ENCODE peak calls at places on chromosomes 7 and 10, in five cellular contexts. One of them, this sample, is unnamed. For H3K4me1, the result is how much of the 10 kb centered on the place peaks cover.

GRCh38 chr10:115849197-115849596 is 423.8 kb downstream of the GFRA1 start:
- DNase-seq in body of pancreas: no peak
- DNase-seq in testis: no peak
- DNase-seq in prostate gland: no peak
- DNase-seq in ovary: no peak
- DNase-seq in this sample: no peak

GRCh38 chr10:23780331-23780730 is 341.5 kb downstream of the OTUD1 start:
- DNase-seq in body of pancreas: no peak
- DNase-seq in testis: no peak
- DNase-seq in prostate gland: no peak
- DNase-seq in ovary: no peak
- DNase-seq in this sample: no peak

GRCh38 chr10:43208147-43209063 is 58.5 kb downstream of the RASGEF1A start:
- DNase-seq in body of pancreas: peak
- DNase-seq in testis: no peak
- DNase-seq in prostate gland: no peak
- DNase-seq in ovary: no peak
- DNase-seq in this sample: peak

GRCh38 chr10:71382757-71383156 is 14.0 kb upstream of the CDH23 start:
- DNase-seq in body of pancreas: no peak
- DNase-seq in testis: no peak
- DNase-seq in prostate gland: no peak
- DNase-seq in ovary: no peak
- DNase-seq in this sample: no peak

GRCh38 chr7:106346678-106347217 is 62.0 kb upstream of the NAMPT start:
- DNase-seq in body of pancreas: no peak
- DNase-seq in testis: no peak
- DNase-seq in prostate gland: no peak
- DNase-seq in ovary: no peak
- DNase-seq in this sample: no peak

GRCh38 chr10:97427571-97428179 is 1.7 kb downstream of the PGAM1 start:
- DNase-seq in body of pancreas: peak
- DNase-seq in testis: peak
- DNase-seq in prostate gland: peak
- DNase-seq in ovary: no peak
- DNase-seq in this sample: peak

GRCh38 chr10:46520941-46521340 is 35.5 kb downstream of the GPRIN2 start:
- DNase-seq in body of pancreas: no peak
- DNase-seq in testis: no peak
- DNase-seq in prostate gland: no peak
- DNase-seq in ovary: peak
- DNase-seq in this sample: no peak

GRCh38 chr10:112235920-112236319 is 47.3 kb upstream of the TECTB start:
- DNase-seq in body of pancreas: no peak
- DNase-seq in testis: no peak
- DNase-seq in prostate gland: no peak
- DNase-seq in ovary: no peak
- DNase-seq in this sample: no peak

GRCh38 chr10:87531908-87532622 is 27.4 kb downstream of the MINPP1 start:
- DNase-seq in body of pancreas: no peak
- DNase-seq in testis: peak
- DNase-seq in prostate gland: no peak
- DNase-seq in ovary: peak
- DNase-seq in this sample: no peak

GRCh38 chr10:75530337-75530736 is 98.9 kb downstream of the LRMDA start:
- DNase-seq in body of pancreas: no peak
- DNase-seq in testis: no peak
- DNase-seq in prostate gland: no peak
- DNase-seq in ovary: no peak
- DNase-seq in this sample: peak

GRCh38 chr10:26556756-26557640 is 118.9 kb downstream of the APBB1IP start:
- DNase-seq in body of pancreas: peak
- DNase-seq in testis: peak
- DNase-seq in prostate gland: no peak
- DNase-seq in ovary: no peak
- DNase-seq in this sample: peak

GRCh38 chr7:155811895-155812761 is at the start of gene SHH:
- DNase-seq in body of pancreas: no peak
- DNase-seq in testis: no peak
- DNase-seq in prostate gland: no peak
- DNase-seq in ovary: no peak
- DNase-seq in this sample: no peak

GRCh38 chr10:116771101-116771705 is 28.8 kb upstream of the HSPA12A start:
- DNase-seq in body of pancreas: peak
- DNase-seq in testis: peak
- DNase-seq in prostate gland: no peak
- DNase-seq in ovary: peak
- DNase-seq in this sample: peak

GRCh38 chr7:50347693-50348092 is 43.2 kb downstream of the IKZF1 start:
- DNase-seq in body of pancreas: no peak
- DNase-seq in testis: no peak
- DNase-seq in prostate gland: no peak
- DNase-seq in ovary: no peak
- DNase-seq in this sample: no peak

GRCh38 chr10:70378122-70378521 is 4.3 kb downstream of the LRRC20 start:
- DNase-seq in body of pancreas: no peak
- DNase-seq in testis: no peak
- DNase-seq in prostate gland: peak
- DNase-seq in ovary: no peak
- DNase-seq in this sample: no peak

GRCh38 chr10:121316432-121316831 is 281.8 kb downstream of the FGFR2 start:
- DNase-seq in body of pancreas: no peak
- DNase-seq in testis: no peak
- DNase-seq in prostate gland: no peak
- DNase-seq in ovary: no peak
- DNase-seq in this sample: no peak

GRCh38 chr7:77453531-77453930 is 37.4 kb upstream of the GSAP start:
- DNase-seq in body of pancreas: no peak
- DNase-seq in testis: no peak
- DNase-seq in prostate gland: peak
- DNase-seq in ovary: no peak
- DNase-seq in this sample: no peak

GRCh38 chr7:37145682-37146081 is 303.0 kb downstream of the ELMO1 start:
- DNase-seq in body of pancreas: no peak
- DNase-seq in testis: no peak
- DNase-seq in prostate gland: no peak
- DNase-seq in ovary: no peak
- DNase-seq in this sample: no peak

GRCh38 chr10:77828376-77828775 is 98.2 kb downstream of the DLG5 start:
- DNase-seq in body of pancreas: no peak
- DNase-seq in testis: no peak
- DNase-seq in prostate gland: no peak
- DNase-seq in ovary: no peak
- DNase-seq in this sample: no peak

GRCh38 chr7:106187613-106188350 is 75.7 kb upstream of the SYPL1 start:
- DNase-seq in body of pancreas: no peak
- DNase-seq in testis: no peak
- DNase-seq in prostate gland: no peak
- DNase-seq in ovary: no peak
- DNase-seq in this sample: no peak

GRCh38 chr10:119516381-119517234 is 25.9 kb downstream of the RGS10 start:
- DNase-seq in body of pancreas: no peak
- DNase-seq in testis: no peak
- DNase-seq in prostate gland: no peak
- DNase-seq in ovary: no peak
- DNase-seq in this sample: no peak
- H3K4me1 ChIP-seq in body of pancreas: under half
- H3K4me1 ChIP-seq in testis: under half
- H3K4me1 ChIP-seq in prostate gland: under half
- H3K4me1 ChIP-seq in ovary: under half
- H3K4me1 ChIP-seq in this sample: under half

GRCh38 chr7:34084651-34085050 is 179.3 kb downstream of the BMPER start:
- DNase-seq in body of pancreas: no peak
- DNase-seq in testis: no peak
- DNase-seq in prostate gland: no peak
- DNase-seq in ovary: no peak
- DNase-seq in this sample: no peak
- H3K4me1 ChIP-seq in body of pancreas: under half
- H3K4me1 ChIP-seq in testis: under half
- H3K4me1 ChIP-seq in prostate gland: under half
- H3K4me1 ChIP-seq in ovary: under half
- H3K4me1 ChIP-seq in this sample: under half

GRCh38 chr10:45439873-45440272 is 65.9 kb downstream of the ALOX5 start:
- DNase-seq in body of pancreas: no peak
- DNase-seq in testis: no peak
- DNase-seq in prostate gland: no peak
- DNase-seq in ovary: no peak
- DNase-seq in this sample: no peak
- H3K4me1 ChIP-seq in body of pancreas: under half
- H3K4me1 ChIP-seq in testis: under half
- H3K4me1 ChIP-seq in prostate gland: under half
- H3K4me1 ChIP-seq in ovary: under half
- H3K4me1 ChIP-seq in this sample: under half

DNA sequence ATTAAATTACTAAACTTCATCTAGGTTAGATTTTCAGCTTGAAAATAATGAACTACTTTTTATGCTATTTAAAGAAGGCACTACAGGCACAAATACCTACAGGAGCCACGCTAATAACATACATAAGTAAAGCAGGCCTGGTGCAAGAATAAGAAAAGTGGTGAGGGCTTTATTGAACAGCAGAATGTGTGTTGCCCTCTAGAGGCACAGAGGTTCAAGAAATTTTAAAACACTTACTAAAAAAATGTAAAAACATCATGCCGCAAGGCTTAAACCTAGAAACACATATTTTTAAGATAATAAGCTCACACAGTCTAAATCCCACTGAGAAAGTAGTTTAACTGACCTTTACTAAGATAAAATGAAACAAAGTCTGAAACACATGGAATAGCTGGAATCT is 20.3 kb downstream of the CACUL1 start:
- DNase-seq in body of pancreas: no peak
- DNase-seq in testis: no peak
- DNase-seq in prostate gland: no peak
- DNase-seq in ovary: no peak
- DNase-seq in this sample: no peak
- H3K4me1 ChIP-seq in body of pancreas: half or more
- H3K4me1 ChIP-seq in testis: under half
- H3K4me1 ChIP-seq in prostate gland: under half
- H3K4me1 ChIP-seq in ovary: under half
- H3K4me1 ChIP-seq in this sample: under half

GRCh38 chr7:69717221-69717620 is 118.9 kb downstream of the AUTS2 start:
- DNase-seq in body of pancreas: no peak
- DNase-seq in testis: no peak
- DNase-seq in prostate gland: no peak
- DNase-seq in ovary: no peak
- DNase-seq in this sample: peak

GRCh38 chr7:69710773-69711445 is 112.6 kb downstream of the AUTS2 start:
- DNase-seq in body of pancreas: no peak
- DNase-seq in testis: no peak
- DNase-seq in prostate gland: no peak
- DNase-seq in ovary: no peak
- DNase-seq in this sample: no peak

DNA sequence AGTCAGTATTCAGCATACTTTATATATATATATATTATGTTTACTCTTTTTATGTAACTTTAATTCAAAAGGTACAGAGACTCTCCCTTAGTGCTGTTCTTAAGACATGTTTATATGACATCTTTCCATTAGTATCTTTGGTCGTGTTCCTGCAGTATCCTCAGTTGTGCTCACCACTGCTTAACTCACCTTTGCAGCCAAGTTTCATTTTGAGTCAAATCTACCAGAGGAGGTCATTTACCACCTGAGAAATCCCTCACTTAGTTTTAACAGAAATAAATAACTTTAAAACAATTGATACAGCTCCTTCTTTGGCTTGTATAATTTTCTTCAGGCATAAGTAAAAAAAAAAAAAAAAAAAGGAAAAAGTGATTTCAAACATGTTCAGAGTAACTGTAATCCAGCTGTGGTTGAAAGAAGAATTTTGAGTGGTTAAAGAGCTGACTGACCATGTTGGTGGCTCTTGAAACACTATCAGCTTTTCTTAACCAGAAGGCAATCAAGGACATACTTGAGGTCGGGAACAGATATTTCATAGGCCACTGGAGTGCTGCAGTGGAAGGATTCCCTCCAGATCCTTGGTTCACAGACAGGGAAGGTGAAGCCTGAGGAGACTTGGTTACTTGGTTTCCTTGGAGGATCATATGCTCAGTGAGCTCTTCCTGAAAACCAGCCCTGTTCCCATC is 116.8 kb downstream of the AUTS2 start:
- DNase-seq in body of pancreas: no peak
- DNase-seq in testis: no peak
- DNase-seq in prostate gland: no peak
- DNase-seq in ovary: no peak
- DNase-seq in this sample: no peak
- H3K4me1 ChIP-seq in body of pancreas: under half
- H3K4me1 ChIP-seq in testis: under half
- H3K4me1 ChIP-seq in prostate gland: under half
- H3K4me1 ChIP-seq in ovary: under half
- H3K4me1 ChIP-seq in this sample: under half

DNA sequence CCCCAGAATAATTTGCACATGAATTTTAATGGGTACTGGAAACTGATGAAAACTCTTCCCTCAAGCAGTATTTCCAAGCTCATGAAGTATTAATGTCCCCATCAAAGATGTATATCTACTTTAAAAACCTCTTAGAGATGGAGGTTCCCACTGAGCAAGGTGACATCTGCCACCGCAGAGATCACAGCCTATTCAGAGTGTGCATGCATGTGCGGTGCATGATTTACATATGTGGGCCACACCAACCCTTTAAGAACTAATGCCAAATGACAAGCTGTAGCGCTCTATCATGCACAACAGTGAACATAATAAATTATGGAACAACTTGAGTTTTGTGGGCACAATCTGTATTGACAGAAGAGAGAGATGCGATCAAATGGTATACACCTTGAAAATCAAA is 139.8 kb upstream of the ADCY1 start:
- DNase-seq in body of pancreas: no peak
- DNase-seq in testis: no peak
- DNase-seq in prostate gland: no peak
- DNase-seq in ovary: no peak
- DNase-seq in this sample: no peak
- H3K4me1 ChIP-seq in body of pancreas: under half
- H3K4me1 ChIP-seq in testis: under half
- H3K4me1 ChIP-seq in prostate gland: under half
- H3K4me1 ChIP-seq in ovary: under half
- H3K4me1 ChIP-seq in this sample: under half

GRCh38 chr7:74185636-74186035 is 11.5 kb downstream of the EIF4H start:
- DNase-seq in body of pancreas: no peak
- DNase-seq in testis: no peak
- DNase-seq in prostate gland: no peak
- DNase-seq in ovary: no peak
- DNase-seq in this sample: no peak
- H3K4me1 ChIP-seq in body of pancreas: half or more
- H3K4me1 ChIP-seq in testis: under half
- H3K4me1 ChIP-seq in prostate gland: under half
- H3K4me1 ChIP-seq in ovary: under half
- H3K4me1 ChIP-seq in this sample: half or more

GRCh38 chr10:127921075-127921750 is 14.3 kb downstream of the PTPRE start:
- DNase-seq in body of pancreas: no peak
- DNase-seq in testis: no peak
- DNase-seq in prostate gland: no peak
- DNase-seq in ovary: no peak
- DNase-seq in this sample: no peak
- H3K4me1 ChIP-seq in body of pancreas: under half
- H3K4me1 ChIP-seq in testis: under half
- H3K4me1 ChIP-seq in prostate gland: under half
- H3K4me1 ChIP-seq in ovary: under half
- H3K4me1 ChIP-seq in this sample: under half

GRCh38 chr10:8052970-8053445 is 1.5 kb upstream of the GATA3 start:
- DNase-seq in body of pancreas: no peak
- DNase-seq in testis: no peak
- DNase-seq in prostate gland: no peak
- DNase-seq in ovary: no peak
- DNase-seq in this sample: no peak
- H3K4me1 ChIP-seq in body of pancreas: half or more
- H3K4me1 ChIP-seq in testis: under half
- H3K4me1 ChIP-seq in prostate gland: under half
- H3K4me1 ChIP-seq in ovary: under half
- H3K4me1 ChIP-seq in this sample: under half

This sample was measured in thyroid gland.